ENCODE peak calls at places on chromosomes 11 and 22, in five cellular contexts. W is GM03348; S is NCI-H146; N is activated CD8-positive, alpha-beta memory T cell treated with anti-CD3 and anti-CD28 coated beads for 1 hour; Y is neuronal stem cell. P is an unnamed sample.

GRCh38 chr22:23278883-23279675 is 98.8 kb downstream of the BCR start:
- DNase-seq in W (peak; percentile 35), S (no peak), N (no peak), Y (no peak), P (peak; percentile 84)

GRCh38 chr11:86069408-86070086 is 663 bp upstream of the PICALM start:
- DNase-seq in W (peak; percentile 78), S (peak; percentile 73), N (no peak), Y (no peak), P (peak; percentile 51)

GRCh38 chr11:119476666-119477331 is 53.8 kb upstream of the THY1 start:
- DNase-seq in W (no peak), S (no peak), N (no peak), Y (no peak), P (no peak)

GRCh38 chr22:29390270-29390669 is 1.9 kb upstream of the AP1B1 start:
- DNase-seq in W (no peak), S (no peak), N (no peak), Y (no peak), P (no peak)

GRCh38 chr22:34036936-34037335 is 116.7 kb upstream of the LARGE1 start:
- DNase-seq in W (no peak), S (no peak), N (no peak), Y (peak; percentile 42), P (no peak)

GRCh38 chr11:120346233-120346632 is 10.0 kb downstream of the ARHGEF12 start:
- DNase-seq in W (no peak), S (no peak), N (no peak), Y (no peak), P (no peak)

GRCh38 chr11:96215094-96215782 is 127.8 kb downstream of the MAML2 start:
- DNase-seq in W (no peak), S (no peak), N (no peak), Y (no peak), P (no peak)

GRCh38 chr11:65921033-65921555 is 1.9 kb downstream of the DRAP1 start:
- DNase-seq in W (peak; percentile 34), S (no peak), N (no peak), Y (no peak), P (no peak)

GRCh38 chr22:20517841-20518592 is 10.6 kb downstream of the MED15 start:
- DNase-seq in W (no peak), S (no peak), N (no peak), Y (no peak), P (no peak)

GRCh38 chr11:66749091-66749490 is 20.1 kb upstream of the SPTBN2 start:
- DNase-seq in W (no peak), S (no peak), N (no peak), Y (no peak), P (peak; percentile 65)

GRCh38 chr11:95084509-95084908 is 5.1 kb upstream of the ENDOD1 start:
- DNase-seq in W (no peak), S (no peak), N (no peak), Y (no peak), P (no peak)